ENCODE peak calls at places on chromosomes 4 and X, in nine cellular contexts. P is stimulated activated naive CD8-positive, alpha-beta T cell treated with anti-CD3 and anti-CD28 coated beads, Interleukin-15, Interleukin-2, amounts not matched to agents 100 U/mL and 50 U/mL, for 24 hours; Y is NCI-H1092; L is foreskin keratinocyte; M is SW480; Z is astrocyte of the spinal cord; A is lower lobe of right lung; T is activated CD8-positive, alpha-beta T cell treated with anti-CD3 and anti-CD28 coated beads, Interleukin-2, amount 10 ng/mL, durations not matched to agents 7 days and 5 days; H is kidney glomerular epithelial cell. D is an unnamed sample.

GRCh38 chr4:17769406-17770174 is 11.8 kb downstream of the FAM184B start:
- DNase-seq in Z (no peak), A (no peak), H (no peak), M (no peak), Y (no peak), T (peak; percentile 12), P (no peak), L (no peak), D (no peak)

GRCh38 chr4:40908297-40908696 is 158.5 kb downstream of the NSUN7 start:
- DNase-seq in M (peak; percentile 36), L (peak; percentile 67), Z (no peak), H (no peak), P (no peak), T (no peak), A (peak; percentile 71), Y (no peak), D (no peak)

GRCh38 chr4:93829531-93830089 is 1.1 kb downstream of the ATOH1 start:
- DNase-seq in T (no peak), M (no peak), A (no peak), Z (no peak), Y (no peak), H (no peak), L (no peak), P (no peak), D (no peak)

GRCh38 chr4:162699629-162700028 is 467.1 kb downstream of the NAF1 start:
- DNase-seq in A (no peak), P (no peak), Z (no peak), H (no peak), Y (no peak), T (no peak), M (no peak), L (no peak), D (no peak)

GRCh38 chrX:2370436-2370835 is 130.3 kb downstream of the DHRSX start:
- DNase-seq in T (no peak), L (no peak), A (no peak), Z (peak; percentile 35), P (no peak), M (no peak), Y (no peak), H (no peak), D (no peak)

GRCh38 chr4:123597586-123597985 is 201.0 kb downstream of the SPRY1 start:
- DNase-seq in M (no peak), T (no peak), P (no peak), Z (peak; percentile 53), L (peak; percentile 69), Y (no peak), H (peak; percentile 4), A (no peak), D (no peak)

GRCh38 chr4:124123181-124123580 is 589.4 kb downstream of the ANKRD50 start:
- DNase-seq in A (no peak), Z (no peak), M (no peak), L (no peak), Y (no peak), P (no peak), T (no peak), H (no peak), D (no peak)

GRCh38 chr4:146976145-146976544 is 30.5 kb upstream of the TTC29 start:
- DNase-seq in M (no peak), A (no peak), Y (no peak), L (no peak), P (no peak), T (no peak), H (peak; percentile 68), Z (no peak), D (no peak)

GRCh38 chr4:94827481-94828110 is 69.8 kb downstream of the BMPR1B start:
- DNase-seq in M (peak; percentile 18), Z (peak; percentile 78), T (no peak), Y (no peak), L (peak; percentile 80), H (peak; percentile 87), P (no peak), A (no peak), D (no peak)

GRCh38 chrX:154373340-154374306 is 811 bp downstream of the FLNA start:
- DNase-seq in A (no peak), T (no peak), L (peak; percentile 64), Y (peak; percentile 55), Z (peak; percentile 79), M (peak; percentile 80), H (peak; percentile 32), P (peak; percentile 30), D (no peak)

GRCh38 chr4:55080174-55080865 is 45.1 kb downstream of the KDR start:
- DNase-seq in Z (peak; percentile 15), H (no peak), L (no peak), P (no peak), Y (no peak), T (no peak), A (no peak), M (no peak), D (no peak)

GRCh38 chrX:50881028-50881427 is 29.5 kb upstream of the BMP15 start:
- DNase-seq in M (no peak), Z (no peak), A (no peak), Y (no peak), H (no peak), L (peak; percentile 58), P (no peak), T (no peak), D (no peak)

D was measured in central memory CD4-positive, alpha-beta T cell.